ENCODE peak calls at places on chromosomes 4 and X, in eight cellular contexts. One of them, this sample, is unnamed.

GRCh38 chr4:130035391-130035790 is 939.4 kb downstream of the C4orf33 start:
- DNase-seq in pancreas: no peak
- DNase-seq in bronchial epithelial cell: no peak
- DNase-seq in lower leg skin: no peak
- DNase-seq in cardiac muscle cell: no peak
- DNase-seq in esophagus squamous epithelium: no peak
- DNase-seq in sigmoid colon: no peak
- DNase-seq in A549: no peak
- DNase-seq in this sample: no peak

GRCh38 chr4:120874792-120875774 is 47.4 kb downstream of the PRDM5 start:
- DNase-seq in cardiac muscle cell: peak
- DNase-seq in lower leg skin: no peak
- DNase-seq in sigmoid colon: no peak
- DNase-seq in esophagus squamous epithelium: no peak
- DNase-seq in A549: no peak
- DNase-seq in bronchial epithelial cell: no peak
- DNase-seq in pancreas: peak
- DNase-seq in this sample: no peak

GRCh38 chrX:47156611-47157520 is 11.8 kb downstream of the RBM10 start:
- DNase-seq in esophagus squamous epithelium: no peak
- DNase-seq in bronchial epithelial cell: no peak
- DNase-seq in pancreas: no peak
- DNase-seq in A549: no peak
- DNase-seq in sigmoid colon: peak
- DNase-seq in lower leg skin: no peak
- DNase-seq in cardiac muscle cell: no peak
- DNase-seq in this sample: no peak

GRCh38 chrX:134999469-134999868 is 8.7 kb downstream of the SMIM10 start:
- DNase-seq in esophagus squamous epithelium: no peak
- DNase-seq in lower leg skin: no peak
- DNase-seq in pancreas: no peak
- DNase-seq in cardiac muscle cell: peak
- DNase-seq in bronchial epithelial cell: peak
- DNase-seq in A549: peak
- DNase-seq in sigmoid colon: no peak
- DNase-seq in this sample: peak

GRCh38 chr4:86685401-86685800 is 91.3 kb downstream of the PTPN13 start:
- DNase-seq in pancreas: no peak
- DNase-seq in esophagus squamous epithelium: no peak
- DNase-seq in bronchial epithelial cell: peak
- DNase-seq in A549: no peak
- DNase-seq in cardiac muscle cell: peak
- DNase-seq in sigmoid colon: no peak
- DNase-seq in lower leg skin: no peak
- DNase-seq in this sample: no peak

GRCh38 chr4:9812530-9813340 is 31.3 kb downstream of the DRD5 start:
- DNase-seq in sigmoid colon: no peak
- DNase-seq in pancreas: no peak
- DNase-seq in A549: no peak
- DNase-seq in esophagus squamous epithelium: no peak
- DNase-seq in bronchial epithelial cell: no peak
- DNase-seq in cardiac muscle cell: peak
- DNase-seq in lower leg skin: no peak
- DNase-seq in this sample: peak

GRCh38 chrX:43707812-43708548 is 51.9 kb downstream of the MAOA start:
- DNase-seq in lower leg skin: no peak
- DNase-seq in sigmoid colon: peak
- DNase-seq in cardiac muscle cell: peak
- DNase-seq in esophagus squamous epithelium: no peak
- DNase-seq in pancreas: no peak
- DNase-seq in A549: no peak
- DNase-seq in bronchial epithelial cell: peak
- DNase-seq in this sample: no peak

GRCh38 chr4:52126946-52127345 is 75.8 kb downstream of the SPATA18 start:
- DNase-seq in cardiac muscle cell: no peak
- DNase-seq in A549: no peak
- DNase-seq in lower leg skin: no peak
- DNase-seq in pancreas: no peak
- DNase-seq in sigmoid colon: no peak
- DNase-seq in bronchial epithelial cell: peak
- DNase-seq in esophagus squamous epithelium: no peak
- DNase-seq in this sample: no peak

GRCh38 chr4:3513807-3514206 is 18.4 kb downstream of the LRPAP1 start:
- DNase-seq in sigmoid colon: no peak
- DNase-seq in pancreas: no peak
- DNase-seq in lower leg skin: no peak
- DNase-seq in A549: no peak
- DNase-seq in cardiac muscle cell: no peak
- DNase-seq in esophagus squamous epithelium: no peak
- DNase-seq in bronchial epithelial cell: no peak
- DNase-seq in this sample: no peak

GRCh38 chrX:11953615-11954014 is 184.7 kb upstream of the FRMPD4 start:
- DNase-seq in esophagus squamous epithelium: no peak
- DNase-seq in pancreas: no peak
- DNase-seq in A549: peak
- DNase-seq in sigmoid colon: no peak
- DNase-seq in lower leg skin: no peak
- DNase-seq in bronchial epithelial cell: peak
- DNase-seq in cardiac muscle cell: peak
- DNase-seq in this sample: no peak

GRCh38 chrX:16870095-16870860 is at the start of gene RBBP7:
- DNase-seq in A549: peak
- DNase-seq in bronchial epithelial cell: peak
- DNase-seq in lower leg skin: peak
- DNase-seq in cardiac muscle cell: peak
- DNase-seq in pancreas: peak
- DNase-seq in esophagus squamous epithelium: peak
- DNase-seq in sigmoid colon: peak
- DNase-seq in this sample: peak

GRCh38 chr4:71201817-71202576 is 136.8 kb upstream of the SLC4A4 start:
- DNase-seq in bronchial epithelial cell: no peak
- DNase-seq in sigmoid colon: no peak
- DNase-seq in A549: no peak
- DNase-seq in pancreas: no peak
- DNase-seq in lower leg skin: no peak
- DNase-seq in cardiac muscle cell: peak
- DNase-seq in esophagus squamous epithelium: no peak
- DNase-seq in this sample: no peak

GRCh38 chrX:107716045-107716684 is 59.4 kb downstream of the TSC22D3 start:
- DNase-seq in cardiac muscle cell: peak
- DNase-seq in lower leg skin: peak
- DNase-seq in sigmoid colon: no peak
- DNase-seq in bronchial epithelial cell: no peak
- DNase-seq in A549: peak
- DNase-seq in esophagus squamous epithelium: no peak
- DNase-seq in pancreas: peak
- DNase-seq in this sample: peak

GRCh38 chrX:112863850-112864249 is 23.2 kb upstream of the AMOT start:
- DNase-seq in bronchial epithelial cell: no peak
- DNase-seq in cardiac muscle cell: no peak
- DNase-seq in esophagus squamous epithelium: no peak
- DNase-seq in lower leg skin: no peak
- DNase-seq in sigmoid colon: no peak
- DNase-seq in A549: no peak
- DNase-seq in pancreas: no peak
- DNase-seq in this sample: no peak

GRCh38 chrX:112866175-112866574 is 25.5 kb upstream of the AMOT start:
- DNase-seq in lower leg skin: no peak
- DNase-seq in A549: no peak
- DNase-seq in bronchial epithelial cell: no peak
- DNase-seq in cardiac muscle cell: no peak
- DNase-seq in esophagus squamous epithelium: no peak
- DNase-seq in sigmoid colon: no peak
- DNase-seq in pancreas: no peak
- DNase-seq in this sample: no peak

GRCh38 chrX:112865464-112866025 is 24.9 kb upstream of the AMOT start:
- DNase-seq in bronchial epithelial cell: no peak
- DNase-seq in sigmoid colon: no peak
- DNase-seq in lower leg skin: no peak
- DNase-seq in cardiac muscle cell: no peak
- DNase-seq in A549: no peak
- DNase-seq in esophagus squamous epithelium: no peak
- DNase-seq in pancreas: no peak
- DNase-seq in this sample: no peak

GRCh38 chrX:112868586-112868985 is 28.0 kb upstream of the AMOT start:
- DNase-seq in bronchial epithelial cell: no peak
- DNase-seq in esophagus squamous epithelium: no peak
- DNase-seq in pancreas: no peak
- DNase-seq in cardiac muscle cell: no peak
- DNase-seq in sigmoid colon: no peak
- DNase-seq in lower leg skin: no peak
- DNase-seq in A549: no peak
- DNase-seq in this sample: no peak

DNA sequence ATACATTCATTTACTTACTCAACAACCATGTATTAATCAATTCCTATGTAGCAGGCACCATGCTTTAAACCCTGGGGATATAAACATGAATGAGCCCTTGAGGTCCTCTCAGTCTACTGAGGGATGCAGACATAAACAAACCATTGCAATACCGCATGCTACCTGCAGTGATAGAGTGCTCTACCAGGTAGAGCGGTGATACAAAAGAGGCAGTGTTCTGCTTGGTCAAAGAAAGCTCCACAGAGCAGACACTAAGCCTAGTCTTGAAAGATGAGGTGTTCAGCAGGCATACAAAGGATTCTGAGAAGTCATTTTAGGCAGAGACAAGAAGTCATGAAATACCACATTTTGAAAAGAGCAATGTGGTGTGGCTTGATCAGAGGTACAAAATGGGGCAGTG is 26.9 kb upstream of the AMOT start:
- DNase-seq in lower leg skin: no peak
- DNase-seq in cardiac muscle cell: no peak
- DNase-seq in pancreas: no peak
- DNase-seq in esophagus squamous epithelium: no peak
- DNase-seq in bronchial epithelial cell: no peak
- DNase-seq in sigmoid colon: no peak
- DNase-seq in A549: no peak
- DNase-seq in this sample: no peak
- TF ChIP-seq CTCF in lower leg skin: no peak
- TF ChIP-seq CTCF in cardiac muscle cell: no peak
- TF ChIP-seq CTCF in pancreas: no peak
- TF ChIP-seq CTCF in esophagus squamous epithelium: peak
- TF ChIP-seq CTCF in bronchial epithelial cell: no peak
- TF ChIP-seq CTCF in sigmoid colon: no peak
- TF ChIP-seq CTCF in A549: no peak
- TF ChIP-seq CTCF in this sample: no peak

GRCh38 chrX:9466711-9467110 is 1.9 kb downstream of the TBL1X start:
- DNase-seq in lower leg skin: no peak
- DNase-seq in cardiac muscle cell: no peak
- DNase-seq in sigmoid colon: no peak
- DNase-seq in bronchial epithelial cell: no peak
- DNase-seq in pancreas: no peak
- DNase-seq in esophagus squamous epithelium: no peak
- DNase-seq in A549: no peak
- DNase-seq in this sample: peak
- H3K4me3 ChIP-seq in lower leg skin: no peak
- H3K4me3 ChIP-seq in cardiac muscle cell: peak
- H3K4me3 ChIP-seq in sigmoid colon: peak
- H3K4me3 ChIP-seq in bronchial epithelial cell: peak
- H3K4me3 ChIP-seq in pancreas: peak
- H3K4me3 ChIP-seq in esophagus squamous epithelium: peak
- H3K4me3 ChIP-seq in A549: peak
- H3K4me3 ChIP-seq in this sample: peak

GRCh38 chr4:80484707-80485106 is 149.2 kb downstream of the CFAP299 start:
- DNase-seq in pancreas: no peak
- DNase-seq in esophagus squamous epithelium: no peak
- DNase-seq in lower leg skin: no peak
- DNase-seq in bronchial epithelial cell: no peak
- DNase-seq in cardiac muscle cell: no peak
- DNase-seq in A549: no peak
- DNase-seq in sigmoid colon: no peak
- DNase-seq in this sample: no peak

GRCh38 chr4:80489798-80490197 is 154.3 kb downstream of the CFAP299 start:
- DNase-seq in pancreas: no peak
- DNase-seq in cardiac muscle cell: no peak
- DNase-seq in sigmoid colon: no peak
- DNase-seq in lower leg skin: no peak
- DNase-seq in bronchial epithelial cell: no peak
- DNase-seq in esophagus squamous epithelium: no peak
- DNase-seq in A549: no peak
- DNase-seq in this sample: no peak

DNA sequence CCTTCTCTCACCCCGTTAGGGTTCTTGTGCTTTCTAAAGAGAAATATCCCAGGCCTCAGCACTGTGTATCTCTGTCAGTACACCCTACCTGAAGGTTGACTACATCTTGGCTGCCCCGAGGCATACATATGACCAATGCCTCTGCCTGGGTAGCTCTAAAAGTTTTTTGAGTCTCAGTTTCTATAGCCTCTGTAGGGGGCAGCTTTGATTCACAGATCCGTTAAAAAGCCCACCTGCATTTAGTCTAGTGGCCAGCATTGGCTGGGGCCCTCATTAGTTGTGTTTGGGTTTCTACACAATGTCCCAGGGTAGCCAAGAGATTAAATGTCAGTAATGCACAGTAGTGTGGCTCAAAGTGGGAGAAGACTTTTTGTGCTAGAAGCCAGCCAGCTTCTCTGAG is 151.1 kb downstream of the CFAP299 start:
- DNase-seq in pancreas: no peak
- DNase-seq in bronchial epithelial cell: no peak
- DNase-seq in esophagus squamous epithelium: no peak
- DNase-seq in sigmoid colon: no peak
- DNase-seq in lower leg skin: no peak
- DNase-seq in A549: no peak
- DNase-seq in cardiac muscle cell: no peak
- DNase-seq in this sample: no peak
- TF ChIP-seq CTCF in pancreas: no peak
- TF ChIP-seq CTCF in bronchial epithelial cell: no peak
- TF ChIP-seq CTCF in esophagus squamous epithelium: no peak
- TF ChIP-seq CTCF in sigmoid colon: no peak
- TF ChIP-seq CTCF in lower leg skin: no peak
- TF ChIP-seq CTCF in A549: no peak
- TF ChIP-seq CTCF in cardiac muscle cell: no peak
- TF ChIP-seq CTCF in this sample: no peak

GRCh38 chrX:103464071-103464773 is 55.1 kb downstream of the RAB40A start:
- DNase-seq in cardiac muscle cell: peak
- DNase-seq in bronchial epithelial cell: peak
- DNase-seq in sigmoid colon: no peak
- DNase-seq in pancreas: no peak
- DNase-seq in A549: peak
- DNase-seq in esophagus squamous epithelium: no peak
- DNase-seq in lower leg skin: no peak
- DNase-seq in this sample: peak
- H3K4me3 ChIP-seq in cardiac muscle cell: no peak
- H3K4me3 ChIP-seq in bronchial epithelial cell: no peak
- H3K4me3 ChIP-seq in sigmoid colon: peak
- H3K4me3 ChIP-seq in pancreas: peak
- H3K4me3 ChIP-seq in A549: peak
- H3K4me3 ChIP-seq in esophagus squamous epithelium: peak
- H3K4me3 ChIP-seq in lower leg skin: no peak
- H3K4me3 ChIP-seq in this sample: peak

GRCh38 chr4:68366600-68366999 is 16.7 kb upstream of the YTHDC1 start:
- DNase-seq in cardiac muscle cell: peak
- DNase-seq in bronchial epithelial cell: no peak
- DNase-seq in pancreas: no peak
- DNase-seq in A549: no peak
- DNase-seq in esophagus squamous epithelium: no peak
- DNase-seq in sigmoid colon: no peak
- DNase-seq in lower leg skin: no peak
- DNase-seq in this sample: no peak
- TF ChIP-seq CTCF in cardiac muscle cell: no peak
- TF ChIP-seq CTCF in bronchial epithelial cell: no peak
- TF ChIP-seq CTCF in pancreas: no peak
- TF ChIP-seq CTCF in A549: no peak
- TF ChIP-seq CTCF in esophagus squamous epithelium: no peak
- TF ChIP-seq CTCF in sigmoid colon: no peak
- TF ChIP-seq CTCF in lower leg skin: no peak
- TF ChIP-seq CTCF in this sample: no peak

This sample was measured in GM12865.